ENCODE peak calls at places on chromosomes 16 and 17, in five cellular contexts. J is tibial nerve, K is adipocyte, D is lower lobe of right lung, G is PC-9. X is an unnamed sample. For H3K36me3 and H3K4me1, the result is how much of the 10 kb centered on the place peaks cover.

GRCh38 chr17:83191388-83192160 is 112.2 kb downstream of the METRNL start:
- DNase-seq in G (no peak), J (peak), D (peak), K (no peak), X (no peak)

GRCh38 chr16:87143661-87144121 is 173.5 kb downstream of the C16orf95 start:
- DNase-seq in G (no peak), J (no peak), D (no peak), K (no peak), X (no peak)

GRCh38 chr17:69141802-69142472 is at the start of gene ABCA6:
- DNase-seq in G (no peak), D (no peak), J (peak), K (peak), X (no peak)

GRCh38 chr17:48460055-48460454 is 30.0 kb upstream of the SKAP1 start:
- DNase-seq in K (no peak), D (no peak), G (no peak), J (no peak), X (no peak)

GRCh38 chr16:28491970-28492474 is at the start of gene CLN3:
- DNase-seq in G (peak), K (peak), D (peak), J (peak), X (peak)

GRCh38 chr16:78122774-78123315 is 23.4 kb downstream of the WWOX start:
- DNase-seq in G (no peak), D (no peak), J (no peak), K (peak), X (no peak)

GRCh38 chr16:82845076-82845475 is 218.3 kb downstream of the CDH13 start:
- DNase-seq in J (no peak), D (no peak), K (no peak), G (no peak), X (no peak)

GRCh38 chr16:68086336-68086821 is 1.2 kb downstream of the NFATC3 start:
- DNase-seq in G (no peak), J (no peak), K (peak), D (no peak), X (no peak)

GRCh38 chr16:84730406-84731106 is 30.8 kb downstream of the USP10 start:
- DNase-seq in G (peak), D (peak), K (peak), J (peak), X (peak)

GRCh38 chr16:81533175-81533507 is 88.5 kb downstream of the CMIP start:
- DNase-seq in J (no peak), K (no peak), D (no peak), G (no peak), X (no peak)

GRCh38 chr16:7526736-7527135 is 194.1 kb downstream of the RBFOX1 start:
- DNase-seq in G (no peak), K (no peak), D (no peak), J (no peak), X (no peak)

GRCh38 chr17:80750263-80750662 is 205.6 kb downstream of the RPTOR start:
- DNase-seq in K (no peak), D (no peak), G (no peak), J (no peak), X (no peak)

GRCh38 chr16:1903845-1904820 is 14.1 kb downstream of the HS3ST6 start:
- DNase-seq in G (no peak), K (no peak), D (peak), J (no peak), X (no peak)

GRCh38 chr16:58085584-58086251 is 43.5 kb downstream of the CFAP20 start:
- DNase-seq in K (no peak), D (no peak), J (no peak), G (no peak), X (no peak)

GRCh38 chr17:39765159-39765558 is 27.4 kb downstream of the GRB7 start:
- DNase-seq in K (no peak), G (no peak), J (no peak), D (no peak), X (no peak)

GRCh38 chr16:83983491-83983890 is 15.4 kb downstream of the NECAB2 start:
- DNase-seq in K (no peak), J (no peak), G (no peak), D (no peak), X (no peak)

GRCh38 chr17:55152236-55152635 is 112.5 kb upstream of the HLF start:
- DNase-seq in K (no peak), G (no peak), D (no peak), J (no peak), X (no peak)

GRCh38 chr17:9874722-9875121 is 30.3 kb downstream of the RCVRN start:
- DNase-seq in J (no peak), D (no peak), K (no peak), G (no peak), X (no peak)

GRCh38 chr16:85309656-85310587 is 197.7 kb upstream of the CIBAR2 start:
- DNase-seq in G (no peak), D (peak), K (no peak), J (peak), X (no peak)

GRCh38 chr17:81253358-81254131 is 14.4 kb downstream of the NDUFAF8 start:
- DNase-seq in D (peak), K (peak), J (peak), G (peak), X (peak)

GRCh38 chr17:50095626-50096037 is 481 bp downstream of the PDK2 start:
- DNase-seq in J (no peak), K (peak), D (no peak), G (no peak), X (no peak)

GRCh38 chr17:4939554-4939803 is 367 bp downstream of the SLC25A11 start:
- DNase-seq in D (peak), J (no peak), G (no peak), K (peak), X (no peak)

GRCh38 chr16:84949776-84950436 is 61.4 kb downstream of the ZDHHC7 start:
- DNase-seq in K (no peak), D (no peak), J (no peak), G (no peak), X (no peak)

GRCh38 chr16:73510852-73511251 is 462.9 kb upstream of the ZFHX3 start:
- DNase-seq in J (no peak), K (no peak), G (no peak), D (no peak), X (no peak)

GRCh38 chr17:40818733-40819527 is 3.5 kb downstream of the KRT10 start:
- DNase-seq in J (peak), D (peak), K (peak), G (peak), X (peak)

GRCh38 chr16:89565506-89566372 is 5.3 kb downstream of the RPL13 start:
- DNase-seq in K (peak), G (peak), J (no peak), D (peak), X (peak)

GRCh38 chr16:47046726-47047602 is 73.5 kb upstream of the DNAJA2 start:
- DNase-seq in K (no peak), G (no peak), D (no peak), J (no peak), X (no peak)

GRCh38 chr16:48365030-48365600 is 20.1 kb downstream of the SIAH1 start:
- DNase-seq in G (no peak), J (no peak), D (no peak), K (peak), X (no peak)

GRCh38 chr17:6098050-6098449 is 27.9 kb downstream of the WSCD1 start:
- DNase-seq in K (peak), D (no peak), J (no peak), G (no peak), X (no peak)

GRCh38 chr17:75271233-75271954 is 363 bp upstream of the MIF4GD start:
- DNase-seq in G (peak), J (peak), K (peak), D (peak), X (peak)

GRCh38 chr17:82787081-82787848 is 35.4 kb downstream of the TBCD start:
- DNase-seq in K (peak), D (no peak), J (no peak), G (no peak), X (no peak)

GRCh38 chr17:35660902-35661301 is 70.5 kb upstream of the RASL10B start:
- DNase-seq in K (no peak), D (no peak), G (no peak), J (no peak), X (no peak)

GRCh38 chr17:35651467-35651866 is 64.3 kb downstream of the AP2B1 start:
- DNase-seq in D (no peak), J (no peak), K (no peak), G (no peak), X (no peak)

GRCh38 chr17:35653619-35654361 is 66.7 kb downstream of the AP2B1 start:
- DNase-seq in D (no peak), K (no peak), J (no peak), G (no peak), X (no peak)

DNA sequence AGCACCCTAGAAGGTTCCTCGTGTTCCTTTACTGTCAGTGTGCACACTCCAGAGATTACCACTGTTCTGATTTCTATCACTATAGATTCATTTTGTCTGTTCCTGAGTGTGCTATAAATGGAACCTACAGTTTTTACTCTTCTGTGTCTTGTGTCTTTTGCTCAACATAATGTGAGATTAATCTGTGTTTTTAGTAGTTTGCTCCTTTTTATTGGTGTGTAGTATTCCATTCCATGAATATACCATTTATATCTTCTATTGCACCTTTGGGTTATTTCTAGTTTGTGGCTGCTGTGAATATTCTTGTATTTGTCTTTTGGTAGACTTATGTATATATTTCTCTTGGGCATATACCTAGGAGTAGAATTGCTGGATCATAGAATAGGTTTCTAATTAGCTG is 68.2 kb downstream of the AP2B1 start:
- DNase-seq in D (no peak), G (no peak), K (no peak), J (no peak), X (no peak)
- H3K36me3 ChIP-seq in D (half or more), G (under half), K (half or more), J (under half), X (under half)

GRCh38 chr16:69566437-69567030 is 768 bp downstream of the NFAT5 start:
- DNase-seq in J (peak), G (peak), K (peak), D (peak), X (peak)

GRCh38 chr16:69567031-69567680 is 1.4 kb downstream of the NFAT5 start:
- DNase-seq in K (peak), G (peak), D (no peak), J (no peak), X (no peak)

GRCh38 chr16:69564845-69565610 is 738 bp upstream of the NFAT5 start:
- DNase-seq in J (no peak), G (no peak), D (no peak), K (peak), X (no peak)

GRCh38 chr16:69563605-69564580 is 1.9 kb upstream of the NFAT5 start:
- DNase-seq in J (no peak), G (peak), D (no peak), K (peak), X (peak)

DNA sequence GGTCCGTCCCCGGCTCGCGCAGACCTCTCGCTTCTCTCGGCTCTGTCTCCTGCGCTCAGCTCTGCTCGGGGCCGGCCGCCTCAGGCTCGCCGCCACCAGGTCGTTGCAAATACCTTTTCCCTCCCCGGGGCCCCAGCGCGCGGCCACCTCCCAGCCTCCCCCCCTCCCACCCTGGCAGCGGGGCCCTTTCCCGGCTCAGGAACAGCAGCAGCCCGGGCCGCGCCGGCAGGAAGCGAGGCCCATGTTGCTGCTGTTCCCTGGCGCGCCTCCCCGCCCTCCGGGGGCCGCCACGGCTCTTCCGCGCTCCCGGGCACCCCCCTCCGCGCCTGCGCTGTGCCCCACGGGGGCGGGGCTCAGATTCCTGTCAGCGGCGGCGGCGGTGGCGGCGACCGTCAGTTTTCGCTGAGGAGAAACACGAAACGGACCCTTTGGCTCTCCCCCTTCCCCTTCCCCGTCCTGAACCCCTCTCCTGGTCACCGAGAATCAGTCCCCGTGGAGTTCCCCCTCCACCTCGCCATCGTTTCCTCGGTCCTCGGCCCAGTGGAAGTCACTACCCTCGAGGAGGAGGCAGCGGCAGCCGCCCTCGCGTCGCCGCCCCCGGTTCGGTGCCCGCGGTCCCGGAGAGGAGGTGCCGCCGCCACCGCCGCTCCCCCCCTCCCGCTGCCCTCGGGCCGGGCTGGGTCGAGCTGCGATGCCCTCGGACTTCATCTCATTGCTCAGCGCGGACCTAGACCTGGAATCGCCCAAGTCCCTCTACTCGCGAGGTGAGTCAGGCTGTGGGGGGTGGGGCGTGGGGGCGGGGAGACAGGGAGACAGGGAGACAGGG is at the start of gene NFAT5:
- DNase-seq in K (peak), D (peak), G (peak), J (peak), X (peak)
- H3K4me1 ChIP-seq in K (under half), D (half or more), G (half or more), J (under half), X (under half)

GRCh38 chr17:15946611-15947120 is 1.7 kb downstream of the ADORA2B start:
- DNase-seq in D (no peak), K (no peak), J (no peak), G (no peak), X (no peak)
- H3K4me3 ChIP-seq in D (peak), K (peak), J (no peak), G (peak), X (no peak)

GRCh38 chr17:18321309-18321708 is 6.2 kb downstream of the SMCR8 start:
- DNase-seq in K (no peak), J (no peak), D (no peak), G (no peak), X (no peak)

GRCh38 chr17:18324140-18325049 is 9.3 kb downstream of the SMCR8 start:
- DNase-seq in D (no peak), K (no peak), G (no peak), J (no peak), X (no peak)

GRCh38 chr17:18323007-18323406 is 7.9 kb downstream of the SMCR8 start:
- DNase-seq in J (no peak), G (no peak), K (no peak), D (no peak), X (no peak)

GRCh38 chr17:18322522-18322921 is 7.4 kb downstream of the SMCR8 start:
- DNase-seq in G (no peak), D (no peak), K (no peak), J (no peak), X (no peak)

DNA sequence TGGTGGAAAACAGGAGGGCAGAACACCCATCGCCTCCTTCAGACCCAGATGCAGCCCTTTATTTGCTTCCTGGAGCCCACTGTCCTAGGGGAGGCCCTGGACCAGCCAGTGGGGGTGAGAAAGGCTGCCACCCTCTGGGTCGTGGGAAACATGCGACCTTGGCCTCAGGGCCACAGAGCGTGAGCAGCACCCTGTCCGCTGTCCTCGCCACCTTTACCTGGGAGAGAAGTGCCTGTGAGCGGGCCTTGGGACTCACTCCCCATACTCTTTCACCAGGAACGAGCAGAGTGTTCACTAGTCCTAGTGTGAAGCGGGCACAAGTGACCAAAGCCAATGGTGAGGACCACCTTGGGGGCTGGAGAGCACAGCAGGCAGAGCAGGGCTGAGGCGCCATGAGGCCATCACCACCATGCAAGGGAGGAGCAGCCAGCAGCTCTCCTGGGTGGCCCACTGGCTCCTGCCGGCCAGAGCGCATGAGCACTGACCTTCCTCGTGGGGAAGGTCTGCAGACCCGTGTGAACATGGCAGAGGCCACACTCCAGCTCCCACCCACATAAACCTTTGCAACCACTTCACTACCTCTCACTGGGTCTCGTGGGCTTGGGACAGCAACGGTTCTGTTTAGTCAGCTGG is 8.5 kb downstream of the SMCR8 start:
- DNase-seq in G (no peak), J (no peak), K (no peak), D (no peak), X (no peak)
- H3K36me3 ChIP-seq in G (under half), J (under half), K (under half), D (half or more), X (half or more)

GRCh38 chr17:45992175-45992574 is 6.9 kb upstream of the STH start:
- DNase-seq in K (no peak), D (no peak), G (no peak), J (no peak), X (no peak)
- H3K4me1 ChIP-seq in K (under half), D (under half), G (under half), J (under half), X (under half)

X was measured in effector memory CD4-positive, alpha-beta T cell.